ENCODE peak calls at places on chromosomes 11 and 22, in seven cellular contexts. G is brain microvascular endothelial cell; N is fibroblast of lung; X is tibial nerve; F is transverse colon; K is CD8-positive, alpha-beta T cell; V is IMR-90. Y is an unnamed sample.

GRCh38 chr11:35214792-35215193 is 75.8 kb downstream of the CD44 start:
- DNase-seq in G (peak; percentile 98), N (peak; percentile 86), X (no peak), F (no peak), K (no peak), V (peak; percentile 97), Y (peak; percentile 94)

GRCh38 chr22:17875156-17875555 is 100.9 kb upstream of the BID start:
- DNase-seq in G (no peak), N (no peak), X (no peak), F (no peak), K (no peak), V (no peak), Y (no peak)

GRCh38 chr11:110990316-110990715 is 255.2 kb upstream of the POU2AF2 start:
- DNase-seq in G (no peak), N (no peak), X (no peak), F (no peak), K (no peak), V (peak; percentile 38), Y (no peak)

GRCh38 chr22:46574993-46575914 is 37.8 kb upstream of the CELSR1 start:
- DNase-seq in G (no peak), N (no peak), X (no peak), F (peak; percentile 71), K (no peak), V (no peak), Y (peak; percentile 23)

GRCh38 chr11:32437406-32438345 is 2.3 kb upstream of the WT1 start:
- DNase-seq in G (no peak), N (no peak), X (no peak), F (no peak), K (no peak), V (no peak), Y (no peak)

GRCh38 chr22:40123387-40123786 is 54.3 kb upstream of the TNRC6B start:
- DNase-seq in G (no peak), N (no peak), X (no peak), F (no peak), K (no peak), V (no peak), Y (no peak)

GRCh38 chr11:121892131-121892681 is 223.8 kb downstream of the BLID start:
- DNase-seq in G (peak; percentile 72), N (peak; percentile 28), X (no peak), F (no peak), K (no peak), V (peak; percentile 56), Y (peak; percentile 42)

GRCh38 chr22:38257650-38258246 is 15.1 kb downstream of the TMEM184B start:
- DNase-seq in G (no peak), N (no peak), X (no peak), F (peak; percentile 66), K (no peak), V (no peak), Y (no peak)

GRCh38 chr22:50683086-50683993 is 10.7 kb downstream of the SHANK3 start:
- DNase-seq in G (no peak), N (no peak), X (no peak), F (no peak), K (no peak), V (no peak), Y (no peak)

GRCh38 chr11:33059331-33060007 is 20.1 kb downstream of the TCP11L1 start:
- DNase-seq in G (no peak), N (no peak), X (no peak), F (no peak), K (no peak), V (no peak), Y (peak; percentile 77)

GRCh38 chr11:119447664-119448242 is 24.8 kb upstream of the THY1 start:
- DNase-seq in G (no peak), N (no peak), X (no peak), F (no peak), K (no peak), V (no peak), Y (peak; percentile 86)

GRCh38 chr11:131146817-131147490 is 223.5 kb upstream of the NTM start:
- DNase-seq in G (no peak), N (no peak), X (no peak), F (no peak), K (no peak), V (peak; percentile 36), Y (no peak)

GRCh38 chr11:131572423-131572822 is 202.0 kb downstream of the NTM start:
- DNase-seq in G (no peak), N (no peak), X (no peak), F (no peak), K (no peak), V (no peak), Y (no peak)

GRCh38 chr11:35381720-35382322 is 37.5 kb downstream of the SLC1A2 start:
- DNase-seq in G (no peak), N (no peak), X (no peak), F (no peak), K (no peak), V (no peak), Y (no peak)

GRCh38 chr11:79094601-79095000 is 346.2 kb downstream of the TENM4 start:
- DNase-seq in G (no peak), N (no peak), X (no peak), F (no peak), K (no peak), V (no peak), Y (no peak)

GRCh38 chr11:21810650-21811049 is 382.2 kb upstream of the ANO5 start:
- DNase-seq in G (no peak), N (no peak), X (no peak), F (no peak), K (no peak), V (no peak), Y (peak; percentile 3)

GRCh38 chr11:86800076-86800955 is at the start of gene PRSS23:
- DNase-seq in G (no peak), N (peak; percentile 55), X (peak; percentile 34), F (peak; percentile 77), K (no peak), V (peak; percentile 44), Y (no peak)

GRCh38 chr11:133265536-133265935 is 266.8 kb downstream of the OPCML start:
- DNase-seq in G (no peak), N (no peak), X (no peak), F (no peak), K (no peak), V (no peak), Y (no peak)

GRCh38 chr11:117814766-117815261 is 9.7 kb downstream of the FXYD2 start:
- DNase-seq in G (no peak), N (no peak), X (peak; percentile 47), F (peak; percentile 94), K (peak; percentile 82), V (no peak), Y (no peak)

DNA sequence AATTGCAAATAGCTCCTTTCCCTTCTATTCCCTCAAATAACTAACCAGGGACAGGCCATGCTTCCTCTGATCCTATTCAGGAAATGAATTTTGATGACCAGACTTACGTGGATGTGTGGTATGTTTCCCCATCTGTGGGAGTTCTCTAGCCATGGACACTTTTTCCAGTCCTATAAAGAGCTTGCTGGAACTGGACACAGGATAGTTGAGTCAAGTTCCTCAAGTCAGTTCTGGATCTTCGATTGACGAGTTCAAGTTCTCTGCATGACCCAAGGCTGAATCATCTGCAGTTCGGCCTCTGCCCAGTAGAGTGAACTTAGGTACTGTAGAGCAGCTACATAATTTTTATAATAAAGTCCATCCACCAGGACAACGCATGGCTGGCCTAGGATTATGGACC is 52.7 kb upstream of the CCND1 start:
- DNase-seq in G (peak; percentile 87), N (peak; percentile 57), X (no peak), F (no peak), K (no peak), V (peak; percentile 87), Y (peak; percentile 82)
- TF ChIP-seq CTCF in G (peak; percentile 71), N (peak; percentile 15), X (no peak), F (no peak), K (no peak), V (peak; percentile 38), Y (peak; percentile 24)

GRCh38 chr22:43882122-43882767 is 9.6 kb downstream of the PNPLA5 start:
- DNase-seq in G (no peak), N (no peak), X (no peak), F (no peak), K (no peak), V (no peak), Y (no peak)

GRCh38 chr22:43879901-43880742 is 11.7 kb downstream of the PNPLA5 start:
- DNase-seq in G (no peak), N (no peak), X (no peak), F (no peak), K (no peak), V (no peak), Y (no peak)

GRCh38 chr22:43878831-43879550 is 12.8 kb downstream of the PNPLA5 start:
- DNase-seq in G (no peak), N (no peak), X (no peak), F (no peak), K (no peak), V (no peak), Y (no peak)

GRCh38 chr22:43881091-43882061 is 10.4 kb downstream of the PNPLA5 start:
- DNase-seq in G (no peak), N (no peak), X (no peak), F (no peak), K (no peak), V (no peak), Y (no peak)

DNA sequence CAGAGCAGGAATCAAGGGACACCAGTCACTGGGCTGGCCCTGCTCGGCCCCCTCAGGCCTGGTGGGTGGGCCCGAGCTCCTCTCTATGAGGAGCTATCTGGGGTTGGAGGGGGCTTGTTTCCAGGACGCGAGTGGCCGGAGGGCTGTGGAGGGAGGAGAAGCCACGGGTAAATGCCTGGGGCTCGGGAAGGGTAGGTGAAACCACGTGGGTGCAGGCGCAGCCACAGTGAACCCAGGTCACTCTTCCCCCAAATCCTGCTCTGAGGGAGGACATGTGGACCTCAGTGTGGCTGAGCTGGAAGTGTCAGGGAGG is 11.1 kb downstream of the PNPLA5 start:
- DNase-seq in G (no peak), N (no peak), X (no peak), F (no peak), K (no peak), V (no peak), Y (no peak)
- H3K4me3 ChIP-seq in G (no peak overlapping the region), N (no peak overlapping the region), X (no peak overlapping the region), F (no peak overlapping the region), K (no peak overlapping the region), V (no peak overlapping the region), Y (no peak overlapping the region)

GRCh38 chr11:8684600-8685290 is 2.2 kb downstream of the RPL27A start:
- DNase-seq in G (no peak), N (no peak), X (no peak), F (no peak), K (no peak), V (no peak), Y (no peak)

GRCh38 chr11:8686325-8686724 is 3.7 kb downstream of the RPL27A start:
- DNase-seq in G (no peak), N (no peak), X (no peak), F (no peak), K (no peak), V (no peak), Y (no peak)

GRCh38 chr11:8685306-8685705 is 2.7 kb downstream of the RPL27A start:
- DNase-seq in G (no peak), N (no peak), X (no peak), F (no peak), K (no peak), V (no peak), Y (no peak)

GRCh38 chr11:8683115-8683807 is 669 bp downstream of the RPL27A start:
- DNase-seq in G (no peak), N (no peak), X (no peak), F (no peak), K (no peak), V (no peak), Y (no peak)

GRCh38 chr11:8685820-8686219 is 3.2 kb downstream of the RPL27A start:
- DNase-seq in G (no peak), N (no peak), X (no peak), F (no peak), K (no peak), V (no peak), Y (no peak)
- H3K36me3 ChIP-seq in G (peaks cover 43% of the 10 kb centered on the region), N (peaks cover 18% of the 10 kb centered on the region), X (peaks cover 35% of the 10 kb centered on the region), F (peaks cover 20% of the 10 kb centered on the region), K (peaks cover 27% of the 10 kb centered on the region), V (peaks cover 29% of the 10 kb centered on the region), Y (peaks cover 14% of the 10 kb centered on the region)

GRCh38 chr22:27937453-27937852 is 18.4 kb upstream of the PITPNB start:
- DNase-seq in G (no peak), N (no peak), X (no peak), F (no peak), K (no peak), V (no peak), Y (no peak)
- TF ChIP-seq CTCF in G (peak; percentile 38), N (no peak), X (no peak), F (no peak), K (no peak), V (peak; percentile 19), Y (peak; percentile 10)